ENCODE peak calls at places on chromosomes 2 and 18, in eight cellular contexts. One of them, this sample, is unnamed.

GRCh38 chr2:221263572-221263971 is 308.5 kb downstream of the EPHA4 start:
- DNase-seq in stomach: no peak
- DNase-seq in A549: no peak
- DNase-seq in tibial nerve: no peak
- DNase-seq in transverse colon: no peak
- DNase-seq in GM12878: no peak
- DNase-seq in suprapubic skin: no peak
- DNase-seq in ovary: no peak
- DNase-seq in this sample: no peak

GRCh38 chr2:154443919-154444318 is 254.6 kb upstream of the KCNJ3 start:
- DNase-seq in tibial nerve: no peak
- DNase-seq in stomach: no peak
- DNase-seq in suprapubic skin: no peak
- DNase-seq in A549: no peak
- DNase-seq in transverse colon: no peak
- DNase-seq in GM12878: no peak
- DNase-seq in ovary: no peak
- DNase-seq in this sample: no peak

GRCh38 chr2:146214394-146214929 is 1630.4 kb upstream of the ACVR2A start:
- DNase-seq in GM12878: no peak
- DNase-seq in stomach: no peak
- DNase-seq in tibial nerve: no peak
- DNase-seq in A549: peak
- DNase-seq in ovary: no peak
- DNase-seq in transverse colon: no peak
- DNase-seq in suprapubic skin: no peak
- DNase-seq in this sample: no peak

GRCh38 chr18:60895181-60895580 is 438.0 kb upstream of the CDH20 start:
- DNase-seq in tibial nerve: no peak
- DNase-seq in A549: no peak
- DNase-seq in ovary: no peak
- DNase-seq in stomach: no peak
- DNase-seq in GM12878: no peak
- DNase-seq in suprapubic skin: no peak
- DNase-seq in transverse colon: no peak
- DNase-seq in this sample: no peak

GRCh38 chr2:42812899-42813479 is 20.6 kb upstream of the HAAO start:
- DNase-seq in suprapubic skin: no peak
- DNase-seq in ovary: no peak
- DNase-seq in tibial nerve: no peak
- DNase-seq in A549: peak
- DNase-seq in stomach: no peak
- DNase-seq in GM12878: no peak
- DNase-seq in transverse colon: no peak
- DNase-seq in this sample: peak

GRCh38 chr2:23292024-23292423 is 93.0 kb upstream of the KLHL29 start:
- DNase-seq in tibial nerve: no peak
- DNase-seq in ovary: no peak
- DNase-seq in transverse colon: no peak
- DNase-seq in stomach: no peak
- DNase-seq in GM12878: no peak
- DNase-seq in A549: peak
- DNase-seq in suprapubic skin: no peak
- DNase-seq in this sample: no peak

GRCh38 chr18:50786851-50787250 is 33.0 kb downstream of the MRO start:
- DNase-seq in suprapubic skin: no peak
- DNase-seq in stomach: no peak
- DNase-seq in GM12878: no peak
- DNase-seq in ovary: no peak
- DNase-seq in tibial nerve: no peak
- DNase-seq in transverse colon: no peak
- DNase-seq in A549: no peak
- DNase-seq in this sample: no peak

GRCh38 chr18:32769242-32770180 is 3.3 kb downstream of the KLHL14 start:
- DNase-seq in transverse colon: no peak
- DNase-seq in GM12878: no peak
- DNase-seq in ovary: peak
- DNase-seq in suprapubic skin: no peak
- DNase-seq in stomach: no peak
- DNase-seq in tibial nerve: no peak
- DNase-seq in A549: no peak
- DNase-seq in this sample: no peak

GRCh38 chr2:2164326-2164917 is 166.7 kb downstream of the MYT1L start:
- DNase-seq in stomach: no peak
- DNase-seq in suprapubic skin: no peak
- DNase-seq in tibial nerve: no peak
- DNase-seq in A549: no peak
- DNase-seq in ovary: no peak
- DNase-seq in GM12878: no peak
- DNase-seq in transverse colon: no peak
- DNase-seq in this sample: no peak

GRCh38 chr18:36025025-36025424 is 42.3 kb downstream of the RPRD1A start:
- DNase-seq in transverse colon: no peak
- DNase-seq in A549: no peak
- DNase-seq in ovary: no peak
- DNase-seq in suprapubic skin: no peak
- DNase-seq in GM12878: no peak
- DNase-seq in stomach: no peak
- DNase-seq in tibial nerve: no peak
- DNase-seq in this sample: no peak

GRCh38 chr18:30578707-30579106 is 463.8 kb downstream of the DSC3 start:
- DNase-seq in tibial nerve: no peak
- DNase-seq in GM12878: no peak
- DNase-seq in ovary: no peak
- DNase-seq in transverse colon: no peak
- DNase-seq in suprapubic skin: no peak
- DNase-seq in A549: no peak
- DNase-seq in stomach: no peak
- DNase-seq in this sample: no peak

GRCh38 chr2:74778381-74779371 is 55.3 kb upstream of the HK2 start:
- DNase-seq in ovary: no peak
- DNase-seq in GM12878: no peak
- DNase-seq in suprapubic skin: no peak
- DNase-seq in tibial nerve: no peak
- DNase-seq in transverse colon: no peak
- DNase-seq in stomach: no peak
- DNase-seq in A549: peak
- DNase-seq in this sample: peak

GRCh38 chr2:126634273-126634861 is 21.6 kb upstream of the GYPC start:
- DNase-seq in transverse colon: peak
- DNase-seq in GM12878: no peak
- DNase-seq in ovary: no peak
- DNase-seq in tibial nerve: no peak
- DNase-seq in stomach: no peak
- DNase-seq in suprapubic skin: no peak
- DNase-seq in A549: peak
- DNase-seq in this sample: no peak

GRCh38 chr18:68791801-68792200 is 6.1 kb upstream of the CCDC102B start:
- DNase-seq in GM12878: no peak
- DNase-seq in A549: peak
- DNase-seq in ovary: no peak
- DNase-seq in suprapubic skin: no peak
- DNase-seq in stomach: no peak
- DNase-seq in transverse colon: no peak
- DNase-seq in tibial nerve: no peak
- DNase-seq in this sample: no peak

GRCh38 chr2:45585267-45585861 is 25.7 kb downstream of the SRBD1 start:
- DNase-seq in GM12878: no peak
- DNase-seq in ovary: no peak
- DNase-seq in transverse colon: no peak
- DNase-seq in suprapubic skin: no peak
- DNase-seq in tibial nerve: no peak
- DNase-seq in A549: peak
- DNase-seq in stomach: no peak
- DNase-seq in this sample: no peak

GRCh38 chr2:64978514-64979268 is 10.5 kb upstream of the SLC1A4 start:
- DNase-seq in GM12878: no peak
- DNase-seq in ovary: no peak
- DNase-seq in transverse colon: no peak
- DNase-seq in suprapubic skin: no peak
- DNase-seq in stomach: no peak
- DNase-seq in A549: peak
- DNase-seq in tibial nerve: no peak
- DNase-seq in this sample: no peak

GRCh38 chr18:55779711-55780590 is 192.0 kb upstream of the TCF4 start:
- DNase-seq in A549: no peak
- DNase-seq in transverse colon: peak
- DNase-seq in ovary: peak
- DNase-seq in GM12878: no peak
- DNase-seq in stomach: no peak
- DNase-seq in suprapubic skin: no peak
- DNase-seq in tibial nerve: peak
- DNase-seq in this sample: peak

GRCh38 chr2:160906878-160907277 is 253.3 kb upstream of the TANK start:
- DNase-seq in A549: peak
- DNase-seq in suprapubic skin: no peak
- DNase-seq in stomach: no peak
- DNase-seq in transverse colon: no peak
- DNase-seq in ovary: no peak
- DNase-seq in tibial nerve: no peak
- DNase-seq in GM12878: no peak
- DNase-seq in this sample: no peak

GRCh38 chr2:128447538-128447885 is 128.8 kb upstream of the HS6ST1 start:
- DNase-seq in A549: no peak
- DNase-seq in stomach: peak
- DNase-seq in tibial nerve: no peak
- DNase-seq in ovary: no peak
- DNase-seq in suprapubic skin: no peak
- DNase-seq in transverse colon: no peak
- DNase-seq in GM12878: no peak
- DNase-seq in this sample: no peak

DNA sequence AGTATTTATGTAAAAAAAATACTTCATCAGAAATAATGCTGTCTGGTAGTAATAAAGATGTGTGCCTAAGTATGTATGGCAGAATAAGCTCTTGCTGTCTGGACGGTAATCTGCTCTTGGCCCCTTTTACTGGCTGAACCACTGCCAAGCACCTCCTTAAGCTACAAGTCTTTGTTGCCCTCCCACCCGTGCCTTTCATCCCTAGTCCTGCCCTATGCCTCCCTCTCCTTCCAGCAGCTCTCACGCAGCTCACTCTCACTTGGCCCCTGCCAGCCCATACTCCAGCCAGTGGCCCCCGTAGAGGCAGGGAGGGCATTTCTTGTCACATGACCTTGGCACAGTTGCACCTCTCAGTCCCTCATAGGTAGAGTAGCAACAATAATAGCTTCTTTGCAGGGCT is 54.5 kb upstream of the NPAS2 start:
- DNase-seq in stomach: no peak
- DNase-seq in ovary: no peak
- DNase-seq in suprapubic skin: no peak
- DNase-seq in transverse colon: no peak
- DNase-seq in A549: no peak
- DNase-seq in tibial nerve: no peak
- DNase-seq in GM12878: no peak
- DNase-seq in this sample: no peak
- TF ChIP-seq EP300 in stomach: no peak
- TF ChIP-seq EP300 in ovary: no peak
- TF ChIP-seq EP300 in suprapubic skin: no peak
- TF ChIP-seq EP300 in transverse colon: no peak
- TF ChIP-seq EP300 in A549: no peak
- TF ChIP-seq EP300 in tibial nerve: no peak
- TF ChIP-seq EP300 in GM12878: no peak
- TF ChIP-seq EP300 in this sample: no peak

DNA sequence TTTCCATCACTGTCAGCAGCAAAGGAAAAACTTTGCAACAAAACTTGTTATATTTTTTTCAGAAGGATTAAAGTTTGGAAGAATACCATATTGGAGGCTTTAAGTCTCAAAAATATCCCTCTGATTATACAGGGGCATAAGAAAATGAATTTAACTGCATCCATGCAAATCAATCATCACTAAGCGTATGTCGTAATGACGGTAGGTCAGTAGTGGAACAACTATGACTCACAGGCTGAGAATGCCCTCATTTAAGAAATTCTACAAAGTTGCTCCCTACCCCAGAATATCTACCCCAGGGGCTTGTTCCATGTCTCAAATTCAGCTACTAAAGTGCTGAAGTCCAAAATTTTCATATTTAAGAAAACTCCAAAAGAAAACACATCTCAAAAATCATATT is 12.5 kb upstream of the NAB1 start:
- DNase-seq in transverse colon: no peak
- DNase-seq in ovary: no peak
- DNase-seq in stomach: no peak
- DNase-seq in tibial nerve: no peak
- DNase-seq in suprapubic skin: no peak
- DNase-seq in GM12878: no peak
- DNase-seq in A549: peak
- DNase-seq in this sample: no peak
- TF ChIP-seq EP300 in transverse colon: no peak
- TF ChIP-seq EP300 in ovary: no peak
- TF ChIP-seq EP300 in stomach: no peak
- TF ChIP-seq EP300 in tibial nerve: peak
- TF ChIP-seq EP300 in suprapubic skin: no peak
- TF ChIP-seq EP300 in GM12878: no peak
- TF ChIP-seq EP300 in A549: no peak
- TF ChIP-seq EP300 in this sample: no peak

GRCh38 chr2:186544255-186544675 is 45.6 kb upstream of the ITGAV start:
- DNase-seq in suprapubic skin: no peak
- DNase-seq in GM12878: no peak
- DNase-seq in A549: peak
- DNase-seq in ovary: no peak
- DNase-seq in tibial nerve: no peak
- DNase-seq in stomach: no peak
- DNase-seq in transverse colon: no peak
- DNase-seq in this sample: no peak
- TF ChIP-seq EP300 in suprapubic skin: no peak
- TF ChIP-seq EP300 in GM12878: no peak
- TF ChIP-seq EP300 in A549: peak
- TF ChIP-seq EP300 in ovary: no peak
- TF ChIP-seq EP300 in tibial nerve: peak
- TF ChIP-seq EP300 in stomach: no peak
- TF ChIP-seq EP300 in transverse colon: no peak
- TF ChIP-seq EP300 in this sample: no peak

GRCh38 chr2:159262226-159262625 is 24.3 kb downstream of the WDSUB1 start:
- DNase-seq in tibial nerve: no peak
- DNase-seq in GM12878: no peak
- DNase-seq in A549: no peak
- DNase-seq in suprapubic skin: no peak
- DNase-seq in transverse colon: no peak
- DNase-seq in ovary: no peak
- DNase-seq in stomach: no peak
- DNase-seq in this sample: no peak

GRCh38 chr2:159262904-159263303 is 23.6 kb downstream of the WDSUB1 start:
- DNase-seq in GM12878: no peak
- DNase-seq in ovary: no peak
- DNase-seq in stomach: no peak
- DNase-seq in A549: no peak
- DNase-seq in transverse colon: no peak
- DNase-seq in suprapubic skin: no peak
- DNase-seq in tibial nerve: no peak
- DNase-seq in this sample: no peak

GRCh38 chr2:159266554-159266953 is 19.9 kb downstream of the WDSUB1 start:
- DNase-seq in suprapubic skin: no peak
- DNase-seq in transverse colon: no peak
- DNase-seq in A549: no peak
- DNase-seq in GM12878: no peak
- DNase-seq in stomach: no peak
- DNase-seq in ovary: no peak
- DNase-seq in tibial nerve: no peak
- DNase-seq in this sample: no peak

GRCh38 chr2:159267926-159268325 is 18.6 kb downstream of the WDSUB1 start:
- DNase-seq in A549: no peak
- DNase-seq in tibial nerve: no peak
- DNase-seq in ovary: no peak
- DNase-seq in transverse colon: no peak
- DNase-seq in stomach: no peak
- DNase-seq in GM12878: no peak
- DNase-seq in suprapubic skin: no peak
- DNase-seq in this sample: no peak

GRCh38 chr2:159265171-159265576 is 21.3 kb downstream of the WDSUB1 start:
- DNase-seq in ovary: no peak
- DNase-seq in GM12878: no peak
- DNase-seq in A549: peak
- DNase-seq in transverse colon: no peak
- DNase-seq in tibial nerve: no peak
- DNase-seq in stomach: no peak
- DNase-seq in suprapubic skin: no peak
- DNase-seq in this sample: no peak
- TF ChIP-seq EP300 in ovary: no peak
- TF ChIP-seq EP300 in GM12878: no peak
- TF ChIP-seq EP300 in A549: no peak
- TF ChIP-seq EP300 in transverse colon: no peak
- TF ChIP-seq EP300 in tibial nerve: no peak
- TF ChIP-seq EP300 in stomach: no peak
- TF ChIP-seq EP300 in suprapubic skin: no peak
- TF ChIP-seq EP300 in this sample: no peak